ENCODE peak calls at places on chromosomes 7 and 10, in four cellular contexts. One of them, this sample, is unnamed.

GRCh38 chr7:151376218-151376902 is 33.5 kb downstream of the WDR86 start:
- DNase-seq in A549: no peak
- DNase-seq in K562: no peak
- DNase-seq in HepG2: no peak
- DNase-seq in this sample: no peak

GRCh38 chr7:22586806-22587180 is 86.8 kb upstream of the STEAP1B start:
- DNase-seq in A549: peak
- DNase-seq in K562: no peak
- DNase-seq in HepG2: peak
- DNase-seq in this sample: no peak

GRCh38 chr10:72943498-72944234 is 10.9 kb downstream of the PLA2G12B start:
- DNase-seq in A549: no peak
- DNase-seq in K562: no peak
- DNase-seq in HepG2: no peak
- DNase-seq in this sample: no peak

GRCh38 chr10:106571216-106571954 is 593.1 kb downstream of the SORCS1 start:
- DNase-seq in A549: peak
- DNase-seq in K562: no peak
- DNase-seq in HepG2: no peak
- DNase-seq in this sample: no peak

GRCh38 chr7:2017914-2018785 is 214.6 kb downstream of the MAD1L1 start:
- DNase-seq in A549: no peak
- DNase-seq in K562: peak
- DNase-seq in HepG2: peak
- DNase-seq in this sample: peak

GRCh38 chr10:121002586-121003205 is 151.5 kb downstream of the WDR11 start:
- DNase-seq in A549: no peak
- DNase-seq in K562: no peak
- DNase-seq in HepG2: no peak
- DNase-seq in this sample: no peak

GRCh38 chr10:110944997-110945396 is 25.6 kb downstream of the SHOC2 start:
- DNase-seq in A549: no peak
- DNase-seq in K562: no peak
- DNase-seq in HepG2: no peak
- DNase-seq in this sample: no peak

GRCh38 chr10:90224791-90225566 is 523.6 kb downstream of the KIF20B start:
- DNase-seq in A549: no peak
- DNase-seq in K562: no peak
- DNase-seq in HepG2: no peak
- DNase-seq in this sample: no peak

GRCh38 chr10:26269754-26270153 is 53.2 kb downstream of the GAD2 start:
- DNase-seq in A549: peak
- DNase-seq in K562: no peak
- DNase-seq in HepG2: peak
- DNase-seq in this sample: no peak

GRCh38 chr10:124045794-124046355 is 47.5 kb downstream of the CHST15 start:
- DNase-seq in A549: no peak
- DNase-seq in K562: no peak
- DNase-seq in HepG2: no peak
- DNase-seq in this sample: no peak

GRCh38 chr7:23358152-23358674 is 59.1 kb downstream of the MALSU1 start:
- DNase-seq in A549: no peak
- DNase-seq in K562: no peak
- DNase-seq in HepG2: peak
- DNase-seq in this sample: no peak

GRCh38 chr7:72190166-72190565 is 222.0 kb downstream of the CALN1 start:
- DNase-seq in A549: no peak
- DNase-seq in K562: no peak
- DNase-seq in HepG2: no peak
- DNase-seq in this sample: no peak

GRCh38 chr7:114923403-114923713 is 1.5 kb downstream of the MDFIC start:
- DNase-seq in A549: no peak
- DNase-seq in K562: no peak
- DNase-seq in HepG2: no peak
- DNase-seq in this sample: no peak

GRCh38 chr7:114922652-114923402 is 933 bp downstream of the MDFIC start:
- DNase-seq in A549: peak
- DNase-seq in K562: no peak
- DNase-seq in HepG2: no peak
- DNase-seq in this sample: peak

GRCh38 chr7:114921636-114922150 is at the start of gene MDFIC:
- DNase-seq in A549: peak
- DNase-seq in K562: no peak
- DNase-seq in HepG2: no peak
- DNase-seq in this sample: peak

GRCh38 chr7:114924066-114924712 is 2.3 kb downstream of the MDFIC start:
- DNase-seq in A549: no peak
- DNase-seq in K562: no peak
- DNase-seq in HepG2: no peak
- DNase-seq in this sample: no peak

DNA sequence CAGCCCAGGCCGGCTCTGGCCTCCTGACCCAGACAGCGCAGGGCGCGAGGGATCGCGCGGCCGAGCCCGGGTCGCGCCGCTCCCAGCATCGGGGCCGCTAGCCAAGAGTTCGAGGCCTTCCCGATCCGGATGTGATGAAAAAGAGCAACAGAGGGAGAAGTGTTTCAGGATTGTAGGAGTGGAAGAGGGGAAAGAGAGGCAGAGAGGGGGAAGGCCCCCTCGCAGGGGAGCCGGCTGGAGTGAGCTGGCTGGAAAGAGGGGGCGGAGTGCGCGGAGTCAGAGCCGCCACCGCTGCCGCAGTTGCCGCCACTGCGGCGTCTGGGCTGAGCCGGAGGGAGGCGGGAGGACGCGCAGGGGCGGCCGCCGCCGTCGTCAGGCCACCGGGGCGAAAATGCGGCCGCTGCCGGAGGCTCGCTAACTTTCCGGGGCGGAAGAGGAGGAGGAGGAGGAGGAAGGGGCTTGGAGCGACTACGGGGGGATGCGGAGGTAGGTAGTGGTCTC is 307 bp downstream of the MDFIC start:
- DNase-seq in A549: peak
- DNase-seq in K562: no peak
- DNase-seq in HepG2: no peak
- DNase-seq in this sample: peak
- TF ChIP-seq NR3C1 in A549: no peak
- TF ChIP-seq NR3C1 in K562: no peak
- TF ChIP-seq NR3C1 in HepG2: no peak
- TF ChIP-seq NR3C1 in this sample: no peak

GRCh38 chr10:101063162-101063525 is 1.4 kb downstream of the KAZALD1 start:
- DNase-seq in A549: no peak
- DNase-seq in K562: peak
- DNase-seq in HepG2: no peak
- DNase-seq in this sample: no peak

GRCh38 chr10:101064415-101065030 is 2.7 kb downstream of the KAZALD1 start:
- DNase-seq in A549: no peak
- DNase-seq in K562: no peak
- DNase-seq in HepG2: no peak
- DNase-seq in this sample: no peak

GRCh38 chr10:101062231-101063161 is 707 bp downstream of the KAZALD1 start:
- DNase-seq in A549: peak
- DNase-seq in K562: peak
- DNase-seq in HepG2: peak
- DNase-seq in this sample: peak

GRCh38 chr10:101065479-101066145 is 3.8 kb downstream of the KAZALD1 start:
- DNase-seq in A549: no peak
- DNase-seq in K562: no peak
- DNase-seq in HepG2: no peak
- DNase-seq in this sample: no peak

DNA sequence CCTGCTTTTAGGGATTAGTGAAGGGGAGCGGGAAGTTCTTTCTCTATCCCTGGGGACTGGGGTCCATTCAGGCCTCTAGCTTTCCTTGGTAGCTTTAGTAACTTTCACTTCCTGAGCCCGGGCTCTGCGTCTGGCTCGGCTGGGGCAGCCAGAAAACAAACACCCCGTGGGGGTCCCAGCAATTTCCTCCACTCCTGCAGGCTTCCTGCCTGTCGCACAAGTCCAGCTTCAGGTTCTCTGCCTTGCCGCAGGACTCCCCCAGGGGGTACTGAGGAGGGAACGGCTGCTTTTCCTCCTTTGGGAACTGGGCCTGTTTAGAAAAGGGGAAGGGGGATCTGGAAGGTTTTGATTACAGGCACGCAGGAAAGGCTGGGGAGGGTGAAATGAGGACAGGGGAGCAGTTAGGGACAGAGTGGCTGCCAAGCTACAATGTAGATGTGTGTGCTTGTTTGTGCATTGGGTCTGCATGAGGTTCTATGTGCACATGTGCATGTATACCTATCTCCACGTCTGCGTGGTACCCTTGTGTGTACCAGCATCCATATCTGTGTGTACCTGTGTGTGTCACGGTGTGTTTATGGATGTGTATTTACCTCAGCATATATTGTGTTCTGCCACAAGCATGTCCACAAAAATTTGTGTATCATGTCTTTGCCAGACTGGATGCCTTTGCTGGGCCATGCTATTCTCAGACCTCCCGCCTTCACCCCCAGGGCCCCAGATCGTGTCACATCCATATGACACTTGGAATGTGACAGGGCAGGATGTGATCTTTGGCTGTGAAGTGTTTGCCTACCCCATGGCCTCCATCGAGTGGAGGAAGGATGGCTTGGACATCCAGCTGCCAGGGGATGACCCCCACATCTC is 2.0 kb downstream of the KAZALD1 start:
- DNase-seq in A549: no peak
- DNase-seq in K562: no peak
- DNase-seq in HepG2: no peak
- DNase-seq in this sample: peak
- TF ChIP-seq NR3C1 in A549: no peak
- TF ChIP-seq NR3C1 in K562: no peak
- TF ChIP-seq NR3C1 in HepG2: no peak
- TF ChIP-seq NR3C1 in this sample: no peak

DNA sequence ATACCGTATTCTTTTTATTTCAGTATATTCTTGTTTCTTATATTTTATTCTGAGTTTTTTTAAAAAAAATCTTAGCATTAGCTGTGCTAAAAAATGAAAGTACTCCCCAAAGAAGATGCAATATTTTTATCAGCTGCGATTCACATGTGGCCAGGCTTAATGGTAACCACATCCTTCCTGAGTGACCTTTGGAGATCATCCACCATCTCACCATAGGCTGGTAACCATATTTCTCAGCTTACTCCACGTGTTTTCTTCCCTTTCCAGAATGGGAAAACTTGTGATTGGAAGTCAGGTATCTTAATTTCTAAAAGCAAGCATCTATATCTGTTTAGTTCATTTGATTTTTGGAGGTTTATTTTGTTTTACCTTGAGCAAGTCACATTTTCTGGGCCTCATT is 18.8 kb upstream of the LIPM start:
- DNase-seq in A549: no peak
- DNase-seq in K562: no peak
- DNase-seq in HepG2: no peak
- DNase-seq in this sample: no peak
- TF ChIP-seq NR3C1 in A549: no peak
- TF ChIP-seq NR3C1 in K562: no peak
- TF ChIP-seq NR3C1 in HepG2: no peak
- TF ChIP-seq NR3C1 in this sample: no peak

DNA sequence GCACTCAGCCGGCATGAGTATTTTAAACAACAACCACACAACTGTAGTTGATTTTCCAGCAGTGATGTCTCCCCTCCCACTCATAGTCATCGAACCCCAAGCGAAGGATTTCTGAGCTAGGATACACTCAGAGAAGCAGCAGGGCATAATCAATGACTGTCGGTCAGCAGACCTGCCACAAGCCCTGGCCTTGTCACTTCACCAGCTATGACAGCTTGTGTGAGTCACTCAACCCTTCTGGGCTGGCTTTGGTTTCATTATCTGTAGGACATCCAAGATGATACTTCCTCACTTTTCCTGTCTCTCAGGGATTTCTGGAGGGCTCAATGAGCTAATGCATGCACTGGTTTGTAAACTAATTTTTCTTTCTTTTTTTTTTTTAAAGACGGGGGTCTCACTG is 22.0 kb upstream of the UBE3C start:
- DNase-seq in A549: no peak
- DNase-seq in K562: no peak
- DNase-seq in HepG2: no peak
- DNase-seq in this sample: no peak
- TF ChIP-seq NR3C1 in A549: no peak
- TF ChIP-seq NR3C1 in K562: no peak
- TF ChIP-seq NR3C1 in HepG2: no peak
- TF ChIP-seq NR3C1 in this sample: no peak

GRCh38 chr10:79927111-79927828 is 21.6 kb downstream of the SFTPD start:
- DNase-seq in A549: no peak
- DNase-seq in K562: peak
- DNase-seq in HepG2: peak
- DNase-seq in this sample: no peak
- TF ChIP-seq NR3C1 in A549: no peak
- TF ChIP-seq NR3C1 in K562: no peak
- TF ChIP-seq NR3C1 in HepG2: no peak
- TF ChIP-seq NR3C1 in this sample: no peak

GRCh38 chr10:12042797-12043651 is at the start of gene UPF2:
- DNase-seq in A549: peak
- DNase-seq in K562: peak
- DNase-seq in HepG2: peak
- DNase-seq in this sample: peak

GRCh38 chr10:12042409-12042796 is 206 bp downstream of the UPF2 start:
- DNase-seq in A549: no peak
- DNase-seq in K562: peak
- DNase-seq in HepG2: no peak
- DNase-seq in this sample: no peak

GRCh38 chr10:12045610-12046009 is 3.0 kb upstream of the UPF2 start:
- DNase-seq in A549: no peak
- DNase-seq in K562: no peak
- DNase-seq in HepG2: no peak
- DNase-seq in this sample: no peak

GRCh38 chr10:12041766-12042408 is 722 bp downstream of the UPF2 start:
- DNase-seq in A549: peak
- DNase-seq in K562: no peak
- DNase-seq in HepG2: peak
- DNase-seq in this sample: no peak
- TF ChIP-seq NR3C1 in A549: no peak
- TF ChIP-seq NR3C1 in K562: no peak
- TF ChIP-seq NR3C1 in HepG2: no peak
- TF ChIP-seq NR3C1 in this sample: no peak

DNA sequence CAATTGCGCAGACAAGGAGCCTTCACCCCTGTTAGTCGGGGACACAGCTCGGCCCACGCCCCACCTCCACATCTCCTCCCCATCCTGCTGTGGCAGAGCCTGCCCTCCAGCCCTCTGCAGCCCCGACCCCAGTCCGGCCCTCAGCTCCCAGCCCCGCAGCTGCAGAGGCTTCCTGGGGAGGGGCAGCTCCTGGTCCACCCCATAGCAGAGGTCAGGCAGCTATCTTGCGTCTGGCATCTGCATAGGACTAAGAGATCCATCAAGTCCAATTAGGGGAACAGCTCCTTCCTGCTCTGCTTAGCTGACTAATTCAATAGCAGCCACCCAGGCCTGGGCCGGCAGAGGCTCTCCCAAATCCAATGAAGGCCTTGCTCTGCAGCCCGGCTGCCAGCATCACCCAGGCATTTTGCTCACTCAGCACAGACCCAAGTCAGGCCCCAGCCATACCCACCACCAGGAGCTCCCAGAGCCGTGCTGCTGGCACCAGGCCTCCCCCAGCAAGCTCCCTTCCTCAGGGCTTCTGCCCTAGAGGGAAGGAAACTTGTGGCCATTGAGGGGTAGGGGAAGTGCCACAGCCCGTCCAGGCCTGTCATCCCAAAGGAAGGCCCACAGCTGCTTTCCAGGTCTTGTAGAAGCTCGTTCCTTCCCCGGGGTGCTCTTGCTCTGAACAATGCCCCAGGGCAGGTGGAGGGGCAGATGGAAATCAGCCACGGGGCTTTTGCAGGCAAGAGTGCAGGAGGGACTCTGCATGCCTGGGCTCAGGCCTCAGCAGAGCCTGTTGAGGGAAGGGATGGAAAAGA is 106.2 kb upstream of the RET start:
- DNase-seq in A549: no peak
- DNase-seq in K562: no peak
- DNase-seq in HepG2: no peak
- DNase-seq in this sample: peak
- TF ChIP-seq NR3C1 in A549: no peak
- TF ChIP-seq NR3C1 in K562: no peak
- TF ChIP-seq NR3C1 in HepG2: no peak
- TF ChIP-seq NR3C1 in this sample: no peak